ENCODE peak calls at places on chromosomes 4 and X, in five cellular contexts. G is AG04450, N is lower lobe of right lung, V is brain microvascular endothelial cell, A is dorsolateral prefrontal cortex. R is an unnamed sample.

GRCh38 chr4:88531549-88531948 is 8.0 kb upstream of the PYURF start:
- DNase-seq in A (no peak), N (no peak), G (no peak), V (no peak), R (no peak)

GRCh38 chr4:111883557-111883999 is 261.7 kb upstream of the FAM241A start:
- DNase-seq in N (no peak), A (no peak), V (no peak), G (no peak), R (no peak)

GRCh38 chr4:91837608-91838029 is 466.1 kb upstream of the GRID2 start:
- DNase-seq in V (no peak), A (no peak), G (no peak), N (no peak), R (no peak)

GRCh38 chr4:4637710-4638109 is 95.9 kb upstream of the STX18 start:
- DNase-seq in A (no peak), N (no peak), V (no peak), G (no peak), R (no peak)

GRCh38 chr4:185112104-185112503 is 31.0 kb upstream of the SLC25A4 start:
- DNase-seq in N (no peak), V (peak), G (peak), A (no peak), R (peak)

GRCh38 chr4:123359449-123360306 is 36.9 kb upstream of the SPRY1 start:
- DNase-seq in N (no peak), V (no peak), A (no peak), G (no peak), R (no peak)

GRCh38 chr4:2324891-2325290 is 63.0 kb upstream of the MXD4 start:
- DNase-seq in V (no peak), N (no peak), G (no peak), A (no peak), R (no peak)

GRCh38 chrX:136662976-136663375 is 15.0 kb downstream of the CD40LG start:
- DNase-seq in A (no peak), V (no peak), G (no peak), N (no peak), R (no peak)

GRCh38 chrX:72666451-72666850 is 47.7 kb downstream of the PHKA1 start:
- DNase-seq in N (no peak), G (no peak), A (no peak), V (no peak), R (peak)

GRCh38 chr4:182835006-182835740 is 82.0 kb downstream of the DCTD start:
- DNase-seq in G (no peak), A (no peak), N (no peak), V (no peak), R (no peak)

GRCh38 chr4:78689224-78689623 is 86.9 kb upstream of the BMP2K start:
- DNase-seq in V (no peak), N (no peak), G (no peak), A (no peak), R (peak)

GRCh38 chr4:174318829-174319764 is 35.4 kb downstream of the CEP44 start:
- DNase-seq in V (no peak), A (no peak), N (no peak), G (no peak), R (peak)

GRCh38 chr4:74389494-74389893 is 24.5 kb downstream of the EREG start:
- DNase-seq in N (no peak), G (no peak), A (no peak), V (no peak), R (no peak)

GRCh38 chr4:77172336-77172735 is 15.3 kb downstream of the CCNG2 start:
- DNase-seq in A (no peak), V (peak), G (peak), N (no peak), R (peak)

GRCh38 chr4:184792950-184793555 is 32.7 kb downstream of the ACSL1 start:
- DNase-seq in A (no peak), G (peak), V (peak), N (peak), R (peak)

GRCh38 chrX:41137589-41137988 is 52.3 kb downstream of the USP9X start:
- DNase-seq in N (no peak), A (no peak), G (no peak), V (no peak), R (no peak)
- TF ChIP-seq CTCF in N (peak), A (peak), G (peak), V (peak), R (peak)

GRCh38 chrX:100654256-100654655 is 10.3 kb downstream of the SRPX2 start:
- DNase-seq in A (no peak), G (no peak), V (no peak), N (no peak), R (peak)
- TF ChIP-seq CTCF in A (no peak), G (no peak), V (peak), N (no peak), R (no peak)

GRCh38 chr4:47701286-47701685 is 136.6 kb downstream of the CORIN start:
- DNase-seq in A (no peak), G (no peak), V (no peak), N (no peak), R (no peak)

GRCh38 chr4:47703008-47703407 is 134.9 kb downstream of the CORIN start:
- DNase-seq in N (no peak), G (no peak), A (no peak), V (no peak), R (no peak)

GRCh38 chr4:47703964-47704363 is 133.9 kb downstream of the CORIN start:
- DNase-seq in N (no peak), A (no peak), G (no peak), V (no peak), R (no peak)

GRCh38 chr4:47705326-47705981 is 132.4 kb downstream of the CORIN start:
- DNase-seq in G (no peak), V (no peak), N (no peak), A (no peak), R (peak)

GRCh38 chr4:47704693-47705325 is 133.1 kb downstream of the CORIN start:
- DNase-seq in N (no peak), A (no peak), G (peak), V (peak), R (peak)
- TF ChIP-seq CTCF in N (peak), A (no peak), G (peak), V (peak), R (peak)

GRCh38 chr4:145891958-145892357 is 46.7 kb downstream of the ZNF827 start:
- DNase-seq in V (no peak), N (no peak), G (no peak), A (no peak), R (no peak)
- TF ChIP-seq CTCF in V (peak), N (no peak), G (no peak), A (no peak), R (no peak)

DNA sequence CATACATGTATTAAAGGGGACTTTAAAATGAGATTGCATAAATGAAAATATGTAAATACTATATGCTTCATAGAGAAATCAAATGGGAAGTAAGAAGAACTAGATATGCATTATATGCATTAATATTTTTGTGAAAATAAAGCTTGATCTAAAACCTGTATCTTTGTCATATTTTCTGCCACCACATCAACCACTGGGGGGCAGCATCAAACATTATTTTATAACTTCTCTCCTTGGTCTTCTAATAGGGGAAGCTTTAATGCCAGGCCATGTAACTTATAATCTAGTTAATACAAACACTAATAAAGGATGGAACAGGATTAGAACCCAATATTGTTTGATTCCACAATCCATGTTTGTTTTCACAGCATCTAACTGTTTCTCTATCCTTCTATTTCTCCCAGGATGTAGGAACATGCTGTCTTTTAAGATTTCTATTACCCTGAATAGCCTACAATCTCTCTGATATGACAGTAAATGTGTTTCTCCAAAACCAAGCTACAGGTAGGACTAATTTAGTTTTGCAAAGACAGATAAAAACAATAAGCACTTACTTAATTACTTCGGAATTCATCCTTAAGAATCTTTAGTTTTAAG is 10.0 kb downstream of the QRFPR start:
- DNase-seq in V (peak), N (no peak), G (peak), A (no peak), R (peak)
- TF ChIP-seq CTCF in V (peak), N (peak), G (peak), A (peak), R (peak)